ENCODE peak calls at places on chromosomes 3 and 15, in four cellular contexts. X is naive thymus-derived CD4-positive, alpha-beta T cell; B is aorta; T is tibial nerve. Q is an unnamed sample.

GRCh38 chr3:8776406-8776805 is 7.0 kb upstream of the OXTR start:
- DNase-seq in X (no peak), B (no peak), T (no peak), Q (no peak)

GRCh38 chr15:73935547-73935946 is 9.3 kb downstream of the LOXL1 start:
- DNase-seq in B (peak; percentile 65), X (no peak), T (no peak), Q (peak; percentile 57)

GRCh38 chr15:63879211-63879610 is 45.5 kb upstream of the HERC1 start:
- DNase-seq in B (no peak), X (no peak), T (no peak), Q (no peak)

GRCh38 chr3:107082527-107082926 is 294.7 kb upstream of the CCDC54 start:
- DNase-seq in X (no peak), B (no peak), T (no peak), Q (no peak)

GRCh38 chr3:159586587-159587202 is 401.9 kb upstream of the IL12A start:
- DNase-seq in T (no peak), X (no peak), B (no peak), Q (peak; percentile 60)

GRCh38 chr3:49357466-49358216 is 512 bp downstream of the GPX1 start:
- DNase-seq in B (peak; percentile 87), X (peak; percentile 65), T (no peak), Q (peak; percentile 51)

GRCh38 chr3:120284702-120285507 is at the start of gene GPR156:
- DNase-seq in T (no peak), B (no peak), X (no peak), Q (no peak)

GRCh38 chr15:34618073-34618472 is 34.6 kb upstream of the GOLGA8B start:
- DNase-seq in X (no peak), B (no peak), T (no peak), Q (no peak)

GRCh38 chr15:39729500-39729899 is 53.1 kb downstream of the FSIP1 start:
- DNase-seq in B (no peak), X (no peak), T (no peak), Q (no peak)

GRCh38 chr3:149224736-149225594 is 3.3 kb upstream of the CP start:
- DNase-seq in T (no peak), X (peak; percentile 41), B (no peak), Q (peak; percentile 6)

GRCh38 chr3:157159037-157159761 is 748 bp downstream of the CCNL1 start:
- DNase-seq in X (peak; percentile 81), B (peak; percentile 89), T (no peak), Q (peak; percentile 61)

GRCh38 chr3:50347187-50347813 is 1.8 kb upstream of the ZMYND10 start:
- DNase-seq in X (peak; percentile 57), B (peak; percentile 90), T (no peak), Q (peak; percentile 78)

GRCh38 chr15:63891079-63891762 is 57.5 kb upstream of the HERC1 start:
- DNase-seq in X (peak; percentile 77), T (peak; percentile 53), B (peak; percentile 90), Q (peak; percentile 68)

GRCh38 chr3:71252466-71252865 is 331.1 kb downstream of the FOXP1 start:
- DNase-seq in B (no peak), T (no peak), X (no peak), Q (no peak)

GRCh38 chr3:184460276-184460675 is 80.4 kb downstream of the CHRD start:
- DNase-seq in B (no peak), T (no peak), X (no peak), Q (no peak)

GRCh38 chr15:76333720-76334437 is 2.7 kb upstream of the ISL2 start:
- DNase-seq in X (no peak), T (no peak), B (no peak), Q (peak; percentile 53)

GRCh38 chr3:14852721-14853120 is 34.0 kb downstream of the FGD5 start:
- DNase-seq in X (no peak), B (peak; percentile 62), T (no peak), Q (no peak)

GRCh38 chr3:70264122-70264780 is 48.2 kb downstream of the MDFIC2 start:
- DNase-seq in T (no peak), B (no peak), X (no peak), Q (peak; percentile 1)

GRCh38 chr3:126113733-126114132 is 29.8 kb upstream of the SLC41A3 start:
- DNase-seq in T (no peak), X (no peak), B (peak; percentile 57), Q (no peak)

GRCh38 chr3:8110966-8111798 is 390.4 kb upstream of the LMCD1 start:
- DNase-seq in B (no peak), X (peak; percentile 29), T (peak; percentile 18), Q (peak; percentile 59)

GRCh38 chr3:10248984-10249748 is 907 bp downstream of the TATDN2 start:
- DNase-seq in B (peak; percentile 81), X (peak; percentile 80), T (no peak), Q (peak; percentile 32)

GRCh38 chr15:68301300-68301699 is 23.8 kb downstream of the FEM1B start:
- DNase-seq in T (no peak), X (no peak), B (no peak), Q (no peak)

GRCh38 chr3:56753206-56753605 is 48.5 kb downstream of the ARHGEF3 start:
- DNase-seq in X (peak; percentile 31), B (no peak), T (no peak), Q (no peak)

GRCh38 chr15:84634228-84634837 is 19.8 kb downstream of the WDR73 start:
- DNase-seq in B (no peak), X (no peak), T (no peak), Q (no peak)

GRCh38 chr3:142787719-142788118 is 63.9 kb downstream of the TRPC1 start:
- DNase-seq in B (no peak), T (no peak), X (no peak), Q (no peak)

GRCh38 chr15:81296673-81297072 is 27.3 kb downstream of the STARD5 start:
- DNase-seq in B (no peak), X (peak; percentile 70), T (no peak), Q (no peak)

GRCh38 chr3:130896101-130896500 is 2.2 kb downstream of the ATP2C1 start:
- DNase-seq in X (no peak), B (no peak), T (no peak), Q (no peak)

DNA sequence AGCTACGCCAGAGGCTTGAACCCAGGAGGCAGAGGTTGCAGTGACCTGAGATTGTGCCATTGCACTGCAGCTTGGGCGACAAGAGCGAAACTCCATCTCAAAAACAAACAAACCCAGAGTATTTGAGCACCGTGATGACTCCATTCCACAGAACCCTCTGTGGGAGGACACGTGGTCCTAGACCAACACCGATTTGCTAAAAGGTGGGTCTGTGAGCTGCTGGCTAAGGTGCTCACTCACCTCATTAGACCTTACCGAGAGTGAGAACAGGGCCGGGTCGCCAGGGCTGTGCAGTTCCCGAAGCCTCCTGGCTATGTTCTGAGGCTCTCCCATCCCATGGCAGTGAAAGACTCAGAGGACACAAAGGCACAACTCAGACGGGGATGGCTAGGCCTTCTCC is 17.9 kb downstream of the ABHD2 start:
- DNase-seq in B (no peak), T (no peak), X (no peak), Q (no peak)
- H3K27ac ChIP-seq in B (peak overlapping the region; percentile 23), T (no peak overlapping the region), X (no peak overlapping the region), Q (no peak overlapping the region)

GRCh38 chr3:11288021-11288491 is 15.9 kb downstream of the ATG7 start:
- DNase-seq in X (no peak), T (no peak), B (no peak), Q (no peak)
- H3K4me3 ChIP-seq in X (no peak overlapping the region), T (no peak overlapping the region), B (no peak overlapping the region), Q (peak overlapping the region; percentile 9)

DNA sequence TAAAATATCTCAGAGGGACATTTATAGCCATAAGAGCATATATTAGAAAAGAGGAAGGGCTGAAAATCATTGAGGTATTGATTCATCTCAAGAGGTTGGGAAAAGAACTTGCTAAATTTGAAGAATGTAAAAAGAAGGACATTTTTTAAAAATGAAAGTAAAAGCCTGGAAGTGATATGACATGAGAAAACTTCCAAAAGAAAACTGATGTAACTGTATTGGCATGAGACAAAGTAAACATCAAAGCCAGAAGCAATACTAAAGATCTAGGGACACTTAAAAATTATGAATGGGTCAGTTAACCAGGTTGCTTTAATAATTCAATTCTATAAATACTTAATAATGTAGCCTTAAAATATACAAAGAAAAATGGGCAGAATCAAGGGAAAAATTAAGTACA is 31.9 kb downstream of the CEP63 start:
- DNase-seq in T (no peak), X (no peak), B (no peak), Q (no peak)
- H3K27ac ChIP-seq in T (no peak overlapping the region), X (no peak overlapping the region), B (no peak overlapping the region), Q (no peak overlapping the region)

DNA sequence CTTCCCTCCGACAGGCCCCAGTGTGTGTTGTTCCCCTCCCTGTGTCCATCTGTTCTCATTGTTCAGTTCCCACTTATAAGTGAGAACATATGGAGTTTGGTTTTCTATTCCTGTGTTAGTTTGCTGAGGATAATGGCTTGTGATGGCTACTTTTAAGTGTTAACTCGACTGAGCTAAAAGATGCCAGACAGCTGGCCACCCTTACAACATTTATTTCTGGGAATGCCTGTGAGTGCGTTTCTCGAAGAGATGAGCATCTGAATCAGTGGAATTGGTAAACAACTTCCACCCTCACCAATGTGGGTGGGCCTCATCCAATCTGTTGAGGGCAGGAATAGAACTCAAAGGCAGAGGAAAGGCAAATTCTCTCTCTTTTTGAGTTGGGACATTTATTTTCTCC is 24.8 kb upstream of the TM2D3 start:
- DNase-seq in X (no peak), T (no peak), B (no peak), Q (no peak)
- H3K4me3 ChIP-seq in X (no peak overlapping the region), T (no peak overlapping the region), B (no peak overlapping the region), Q (no peak overlapping the region)

Q was measured in SJCRH30.